ENCODE peak calls at places on chromosomes 5 and 9, in seven cellular contexts. One of them, this sample, is unnamed.

GRCh38 chr5:39113354-39113953 is 39.3 kb upstream of the RICTOR start:
- DNase-seq in choroid plexus epithelial cell: no peak
- DNase-seq in astrocyte: peak
- DNase-seq in fibroblast of lung: peak
- DNase-seq in fibroblast of the aortic adventitia: no peak
- DNase-seq in cardiac fibroblast: no peak
- DNase-seq in astrocyte of the spinal cord: no peak
- DNase-seq in this sample: no peak

GRCh38 chr9:87127543-87127942 is 180.2 kb upstream of the GAS1 start:
- DNase-seq in fibroblast of the aortic adventitia: no peak
- DNase-seq in choroid plexus epithelial cell: no peak
- DNase-seq in astrocyte of the spinal cord: no peak
- DNase-seq in astrocyte: no peak
- DNase-seq in cardiac fibroblast: no peak
- DNase-seq in fibroblast of lung: no peak
- DNase-seq in this sample: no peak

GRCh38 chr5:34674226-34674625 is 18.1 kb downstream of the RAI14 start:
- DNase-seq in fibroblast of the aortic adventitia: peak
- DNase-seq in astrocyte: peak
- DNase-seq in choroid plexus epithelial cell: peak
- DNase-seq in astrocyte of the spinal cord: peak
- DNase-seq in cardiac fibroblast: peak
- DNase-seq in fibroblast of lung: peak
- DNase-seq in this sample: peak

GRCh38 chr5:133421806-133422205 is 190.5 kb downstream of the FSTL4 start:
- DNase-seq in fibroblast of lung: no peak
- DNase-seq in astrocyte of the spinal cord: no peak
- DNase-seq in cardiac fibroblast: no peak
- DNase-seq in astrocyte: no peak
- DNase-seq in fibroblast of the aortic adventitia: no peak
- DNase-seq in choroid plexus epithelial cell: no peak
- DNase-seq in this sample: no peak

GRCh38 chr9:77748214-77748772 is 100.2 kb upstream of the GNA14 start:
- DNase-seq in choroid plexus epithelial cell: no peak
- DNase-seq in astrocyte: no peak
- DNase-seq in cardiac fibroblast: no peak
- DNase-seq in fibroblast of lung: no peak
- DNase-seq in astrocyte of the spinal cord: no peak
- DNase-seq in fibroblast of the aortic adventitia: no peak
- DNase-seq in this sample: no peak

GRCh38 chr5:392431-392988 is 50.5 kb upstream of the EXOC3 start:
- DNase-seq in choroid plexus epithelial cell: peak
- DNase-seq in astrocyte of the spinal cord: peak
- DNase-seq in fibroblast of lung: peak
- DNase-seq in astrocyte: peak
- DNase-seq in cardiac fibroblast: no peak
- DNase-seq in fibroblast of the aortic adventitia: no peak
- DNase-seq in this sample: peak

GRCh38 chr5:23963449-23963848 is 456.0 kb downstream of the PRDM9 start:
- DNase-seq in cardiac fibroblast: no peak
- DNase-seq in astrocyte: no peak
- DNase-seq in fibroblast of the aortic adventitia: no peak
- DNase-seq in choroid plexus epithelial cell: no peak
- DNase-seq in astrocyte of the spinal cord: no peak
- DNase-seq in fibroblast of lung: no peak
- DNase-seq in this sample: no peak

GRCh38 chr5:142360607-142361120 is 35.8 kb upstream of the SPRY4 start:
- DNase-seq in astrocyte of the spinal cord: peak
- DNase-seq in astrocyte: peak
- DNase-seq in choroid plexus epithelial cell: peak
- DNase-seq in fibroblast of the aortic adventitia: peak
- DNase-seq in fibroblast of lung: peak
- DNase-seq in cardiac fibroblast: peak
- DNase-seq in this sample: peak

GRCh38 chr5:176817864-176818377 is 7.6 kb downstream of the UNC5A start:
- DNase-seq in cardiac fibroblast: peak
- DNase-seq in fibroblast of the aortic adventitia: no peak
- DNase-seq in astrocyte of the spinal cord: no peak
- DNase-seq in choroid plexus epithelial cell: peak
- DNase-seq in astrocyte: no peak
- DNase-seq in fibroblast of lung: no peak
- DNase-seq in this sample: no peak
- TF ChIP-seq CTCF in cardiac fibroblast: peak
- TF ChIP-seq CTCF in fibroblast of the aortic adventitia: peak
- TF ChIP-seq CTCF in astrocyte of the spinal cord: peak
- TF ChIP-seq CTCF in choroid plexus epithelial cell: peak
- TF ChIP-seq CTCF in astrocyte: peak
- TF ChIP-seq CTCF in fibroblast of lung: no peak
- TF ChIP-seq CTCF in this sample: peak

GRCh38 chr5:15803280-15803679 is 303.3 kb downstream of the FBXL7 start:
- DNase-seq in fibroblast of the aortic adventitia: no peak
- DNase-seq in fibroblast of lung: no peak
- DNase-seq in choroid plexus epithelial cell: no peak
- DNase-seq in cardiac fibroblast: no peak
- DNase-seq in astrocyte: no peak
- DNase-seq in astrocyte of the spinal cord: no peak
- DNase-seq in this sample: no peak

GRCh38 chr5:15807248-15807647 is 307.3 kb downstream of the FBXL7 start:
- DNase-seq in choroid plexus epithelial cell: peak
- DNase-seq in astrocyte: no peak
- DNase-seq in fibroblast of the aortic adventitia: peak
- DNase-seq in fibroblast of lung: peak
- DNase-seq in cardiac fibroblast: peak
- DNase-seq in astrocyte of the spinal cord: no peak
- DNase-seq in this sample: peak

GRCh38 chr5:15807861-15808260 is 307.9 kb downstream of the FBXL7 start:
- DNase-seq in fibroblast of lung: peak
- DNase-seq in astrocyte: peak
- DNase-seq in fibroblast of the aortic adventitia: peak
- DNase-seq in astrocyte of the spinal cord: peak
- DNase-seq in cardiac fibroblast: peak
- DNase-seq in choroid plexus epithelial cell: peak
- DNase-seq in this sample: peak

GRCh38 chr5:15808577-15808976 is 308.6 kb downstream of the FBXL7 start:
- DNase-seq in astrocyte: no peak
- DNase-seq in fibroblast of the aortic adventitia: no peak
- DNase-seq in astrocyte of the spinal cord: no peak
- DNase-seq in cardiac fibroblast: no peak
- DNase-seq in choroid plexus epithelial cell: peak
- DNase-seq in fibroblast of lung: no peak
- DNase-seq in this sample: no peak

GRCh38 chr5:15806613-15807012 is 306.6 kb downstream of the FBXL7 start:
- DNase-seq in fibroblast of lung: no peak
- DNase-seq in astrocyte: no peak
- DNase-seq in choroid plexus epithelial cell: no peak
- DNase-seq in fibroblast of the aortic adventitia: no peak
- DNase-seq in cardiac fibroblast: no peak
- DNase-seq in astrocyte of the spinal cord: no peak
- DNase-seq in this sample: no peak
- H3K4me3 ChIP-seq in fibroblast of lung: no peak
- H3K4me3 ChIP-seq in astrocyte: no peak
- H3K4me3 ChIP-seq in choroid plexus epithelial cell: no peak
- H3K4me3 ChIP-seq in fibroblast of the aortic adventitia: no peak
- H3K4me3 ChIP-seq in cardiac fibroblast: no peak
- H3K4me3 ChIP-seq in astrocyte of the spinal cord: no peak
- H3K4me3 ChIP-seq in this sample: no peak

DNA sequence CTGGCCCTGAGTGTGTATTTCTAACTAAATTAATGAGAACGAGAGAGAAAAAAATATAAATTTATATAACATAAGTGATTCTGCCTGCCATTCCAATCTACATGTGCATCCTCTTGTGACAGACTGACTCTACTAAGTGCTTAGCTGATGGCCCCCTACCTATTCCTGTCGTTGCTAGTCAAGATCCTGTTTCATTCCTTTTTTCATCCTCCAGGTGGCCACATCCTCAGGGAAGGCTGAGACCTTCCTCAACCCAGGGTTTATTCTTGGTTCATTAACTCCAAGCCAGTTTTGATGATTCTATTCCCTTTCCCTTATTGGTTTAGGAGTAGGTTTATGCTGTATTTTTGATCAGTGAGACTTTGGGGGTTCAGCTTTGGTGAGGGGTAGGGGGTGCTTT is 201.3 kb downstream of the C9orf152 start:
- DNase-seq in cardiac fibroblast: no peak
- DNase-seq in choroid plexus epithelial cell: no peak
- DNase-seq in astrocyte of the spinal cord: no peak
- DNase-seq in fibroblast of lung: no peak
- DNase-seq in fibroblast of the aortic adventitia: no peak
- DNase-seq in astrocyte: no peak
- DNase-seq in this sample: no peak
- TF ChIP-seq CTCF in cardiac fibroblast: no peak
- TF ChIP-seq CTCF in choroid plexus epithelial cell: no peak
- TF ChIP-seq CTCF in astrocyte of the spinal cord: no peak
- TF ChIP-seq CTCF in fibroblast of lung: no peak
- TF ChIP-seq CTCF in fibroblast of the aortic adventitia: peak
- TF ChIP-seq CTCF in astrocyte: no peak
- TF ChIP-seq CTCF in this sample: no peak

DNA sequence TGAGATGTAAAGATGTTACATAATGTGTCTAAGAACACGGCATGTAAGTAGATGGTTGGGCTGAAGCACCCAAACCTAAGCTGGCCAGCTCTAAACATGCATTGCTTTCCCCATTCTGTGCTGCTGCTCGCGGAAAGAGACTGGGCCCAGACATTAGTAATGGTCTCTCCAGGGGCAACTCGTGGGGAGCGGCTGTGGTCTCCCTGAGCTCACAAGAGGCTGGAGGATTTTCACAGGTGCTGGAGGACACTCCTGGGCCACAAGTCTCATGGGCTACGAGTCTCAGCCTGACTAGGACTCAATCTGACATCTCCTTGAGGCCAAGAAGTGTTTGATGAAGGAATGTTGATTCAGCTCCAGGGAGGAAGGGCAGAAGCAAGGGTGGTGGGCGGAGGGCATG is 92.7 kb upstream of the PTCH1 start:
- DNase-seq in astrocyte of the spinal cord: no peak
- DNase-seq in fibroblast of lung: no peak
- DNase-seq in astrocyte: no peak
- DNase-seq in fibroblast of the aortic adventitia: no peak
- DNase-seq in choroid plexus epithelial cell: no peak
- DNase-seq in cardiac fibroblast: no peak
- DNase-seq in this sample: no peak
- H3K4me3 ChIP-seq in astrocyte of the spinal cord: no peak
- H3K4me3 ChIP-seq in fibroblast of lung: no peak
- H3K4me3 ChIP-seq in astrocyte: no peak
- H3K4me3 ChIP-seq in fibroblast of the aortic adventitia: no peak
- H3K4me3 ChIP-seq in choroid plexus epithelial cell: no peak
- H3K4me3 ChIP-seq in cardiac fibroblast: no peak
- H3K4me3 ChIP-seq in this sample: no peak

GRCh38 chr9:89815903-89816573 is 211.2 kb downstream of the GADD45G start:
- DNase-seq in cardiac fibroblast: no peak
- DNase-seq in astrocyte: no peak
- DNase-seq in fibroblast of the aortic adventitia: no peak
- DNase-seq in astrocyte of the spinal cord: no peak
- DNase-seq in choroid plexus epithelial cell: no peak
- DNase-seq in fibroblast of lung: no peak
- DNase-seq in this sample: peak

GRCh38 chr9:89812556-89813181 is 207.9 kb downstream of the GADD45G start:
- DNase-seq in fibroblast of the aortic adventitia: no peak
- DNase-seq in fibroblast of lung: no peak
- DNase-seq in astrocyte: no peak
- DNase-seq in choroid plexus epithelial cell: no peak
- DNase-seq in cardiac fibroblast: no peak
- DNase-seq in astrocyte of the spinal cord: no peak
- DNase-seq in this sample: no peak

GRCh38 chr9:89815061-89815902 is 210.5 kb downstream of the GADD45G start:
- DNase-seq in astrocyte of the spinal cord: no peak
- DNase-seq in choroid plexus epithelial cell: no peak
- DNase-seq in fibroblast of lung: no peak
- DNase-seq in cardiac fibroblast: no peak
- DNase-seq in fibroblast of the aortic adventitia: no peak
- DNase-seq in astrocyte: no peak
- DNase-seq in this sample: no peak

GRCh38 chr9:89813482-89813881 is 208.7 kb downstream of the GADD45G start:
- DNase-seq in choroid plexus epithelial cell: no peak
- DNase-seq in fibroblast of the aortic adventitia: no peak
- DNase-seq in cardiac fibroblast: no peak
- DNase-seq in fibroblast of lung: no peak
- DNase-seq in astrocyte of the spinal cord: no peak
- DNase-seq in astrocyte: no peak
- DNase-seq in this sample: no peak

GRCh38 chr9:89814340-89815040 is 209.7 kb downstream of the GADD45G start:
- DNase-seq in cardiac fibroblast: no peak
- DNase-seq in choroid plexus epithelial cell: peak
- DNase-seq in astrocyte of the spinal cord: peak
- DNase-seq in fibroblast of the aortic adventitia: no peak
- DNase-seq in fibroblast of lung: peak
- DNase-seq in astrocyte: peak
- DNase-seq in this sample: peak
- TF ChIP-seq CTCF in cardiac fibroblast: no peak
- TF ChIP-seq CTCF in choroid plexus epithelial cell: no peak
- TF ChIP-seq CTCF in astrocyte of the spinal cord: no peak
- TF ChIP-seq CTCF in fibroblast of the aortic adventitia: no peak
- TF ChIP-seq CTCF in fibroblast of lung: no peak
- TF ChIP-seq CTCF in astrocyte: no peak
- TF ChIP-seq CTCF in this sample: no peak

GRCh38 chr5:50445281-50445949 is 4.3 kb upstream of the EMB start:
- DNase-seq in choroid plexus epithelial cell: no peak
- DNase-seq in astrocyte of the spinal cord: no peak
- DNase-seq in astrocyte: no peak
- DNase-seq in cardiac fibroblast: no peak
- DNase-seq in fibroblast of lung: no peak
- DNase-seq in fibroblast of the aortic adventitia: no peak
- DNase-seq in this sample: no peak

GRCh38 chr5:50435131-50435530 is 6.0 kb downstream of the EMB start:
- DNase-seq in choroid plexus epithelial cell: no peak
- DNase-seq in fibroblast of the aortic adventitia: no peak
- DNase-seq in cardiac fibroblast: no peak
- DNase-seq in fibroblast of lung: no peak
- DNase-seq in astrocyte: no peak
- DNase-seq in astrocyte of the spinal cord: no peak
- DNase-seq in this sample: no peak

GRCh38 chr5:50441479-50441815 is 359 bp upstream of the EMB start:
- DNase-seq in fibroblast of the aortic adventitia: no peak
- DNase-seq in cardiac fibroblast: no peak
- DNase-seq in astrocyte: no peak
- DNase-seq in fibroblast of lung: no peak
- DNase-seq in astrocyte of the spinal cord: peak
- DNase-seq in choroid plexus epithelial cell: no peak
- DNase-seq in this sample: no peak

GRCh38 chr5:50439221-50439620 is 1.9 kb downstream of the EMB start:
- DNase-seq in fibroblast of lung: no peak
- DNase-seq in astrocyte of the spinal cord: no peak
- DNase-seq in astrocyte: no peak
- DNase-seq in choroid plexus epithelial cell: no peak
- DNase-seq in fibroblast of the aortic adventitia: no peak
- DNase-seq in cardiac fibroblast: no peak
- DNase-seq in this sample: no peak

GRCh38 chr5:50440651-50441478 is at the start of gene EMB:
- DNase-seq in fibroblast of the aortic adventitia: peak
- DNase-seq in choroid plexus epithelial cell: peak
- DNase-seq in astrocyte: peak
- DNase-seq in fibroblast of lung: peak
- DNase-seq in astrocyte of the spinal cord: peak
- DNase-seq in cardiac fibroblast: no peak
- DNase-seq in this sample: peak
- H3K4me3 ChIP-seq in fibroblast of the aortic adventitia: peak
- H3K4me3 ChIP-seq in choroid plexus epithelial cell: no peak
- H3K4me3 ChIP-seq in astrocyte: peak
- H3K4me3 ChIP-seq in fibroblast of lung: peak
- H3K4me3 ChIP-seq in astrocyte of the spinal cord: peak
- H3K4me3 ChIP-seq in cardiac fibroblast: peak
- H3K4me3 ChIP-seq in this sample: peak

This sample was measured in AG10803.